ENCODE peak calls at places on chromosomes 2 and 18, in ten cellular contexts. One of them, this sample, is unnamed.

GRCh38 chr2:45739796-45740485 is 88.5 kb downstream of the PRKCE start:
- DNase-seq in epithelial cell of proximal tubule: no peak
- DNase-seq in body of pancreas: no peak
- DNase-seq in AG09309: no peak
- DNase-seq in lung: no peak
- DNase-seq in Peyer's patch: no peak
- DNase-seq in prostate gland: no peak
- DNase-seq in A549: no peak
- DNase-seq in WTC11: no peak
- DNase-seq in esophagus muscularis mucosa: no peak
- DNase-seq in this sample: no peak

GRCh38 chr2:42928692-42929576 is 136.6 kb upstream of the HAAO start:
- DNase-seq in epithelial cell of proximal tubule: no peak
- DNase-seq in body of pancreas: peak
- DNase-seq in AG09309: no peak
- DNase-seq in lung: no peak
- DNase-seq in Peyer's patch: peak
- DNase-seq in prostate gland: no peak
- DNase-seq in A549: peak
- DNase-seq in WTC11: peak
- DNase-seq in esophagus muscularis mucosa: no peak
- DNase-seq in this sample: no peak

GRCh38 chr2:217707116-217707742 is 295.6 kb downstream of the TNS1 start:
- DNase-seq in epithelial cell of proximal tubule: no peak
- DNase-seq in body of pancreas: no peak
- DNase-seq in AG09309: no peak
- DNase-seq in lung: no peak
- DNase-seq in Peyer's patch: no peak
- DNase-seq in prostate gland: peak
- DNase-seq in A549: no peak
- DNase-seq in WTC11: no peak
- DNase-seq in esophagus muscularis mucosa: no peak
- DNase-seq in this sample: no peak

GRCh38 chr18:50093366-50093765 is 101.6 kb downstream of the MYO5B start:
- DNase-seq in epithelial cell of proximal tubule: no peak
- DNase-seq in body of pancreas: no peak
- DNase-seq in AG09309: no peak
- DNase-seq in lung: no peak
- DNase-seq in Peyer's patch: no peak
- DNase-seq in prostate gland: no peak
- DNase-seq in A549: no peak
- DNase-seq in WTC11: no peak
- DNase-seq in esophagus muscularis mucosa: no peak
- DNase-seq in this sample: no peak

GRCh38 chr2:186853871-186854435 is 5.0 kb upstream of the ZSWIM2 start:
- DNase-seq in epithelial cell of proximal tubule: no peak
- DNase-seq in body of pancreas: no peak
- DNase-seq in AG09309: no peak
- DNase-seq in lung: no peak
- DNase-seq in Peyer's patch: no peak
- DNase-seq in prostate gland: no peak
- DNase-seq in A549: no peak
- DNase-seq in WTC11: no peak
- DNase-seq in esophagus muscularis mucosa: no peak
- DNase-seq in this sample: no peak

GRCh38 chr18:45518770-45519169 is 96.5 kb upstream of the SLC14A2 start:
- DNase-seq in epithelial cell of proximal tubule: no peak
- DNase-seq in body of pancreas: no peak
- DNase-seq in AG09309: no peak
- DNase-seq in lung: no peak
- DNase-seq in Peyer's patch: no peak
- DNase-seq in prostate gland: no peak
- DNase-seq in A549: no peak
- DNase-seq in WTC11: no peak
- DNase-seq in esophagus muscularis mucosa: no peak
- DNase-seq in this sample: no peak

GRCh38 chr2:63983986-63984605 is 35.1 kb downstream of the VPS54 start:
- DNase-seq in epithelial cell of proximal tubule: no peak
- DNase-seq in body of pancreas: no peak
- DNase-seq in AG09309: no peak
- DNase-seq in lung: no peak
- DNase-seq in Peyer's patch: no peak
- DNase-seq in prostate gland: no peak
- DNase-seq in A549: peak
- DNase-seq in WTC11: no peak
- DNase-seq in esophagus muscularis mucosa: no peak
- DNase-seq in this sample: no peak

GRCh38 chr2:112110966-112111365 is 27.2 kb upstream of the FBLN7 start:
- DNase-seq in epithelial cell of proximal tubule: no peak
- DNase-seq in body of pancreas: no peak
- DNase-seq in AG09309: no peak
- DNase-seq in lung: no peak
- DNase-seq in Peyer's patch: no peak
- DNase-seq in prostate gland: no peak
- DNase-seq in A549: no peak
- DNase-seq in WTC11: no peak
- DNase-seq in esophagus muscularis mucosa: no peak
- DNase-seq in this sample: no peak

GRCh38 chr2:208781166-208781565 is 374.6 kb downstream of the PTH2R start:
- DNase-seq in epithelial cell of proximal tubule: no peak
- DNase-seq in body of pancreas: no peak
- DNase-seq in AG09309: no peak
- DNase-seq in lung: no peak
- DNase-seq in Peyer's patch: no peak
- DNase-seq in prostate gland: no peak
- DNase-seq in A549: no peak
- DNase-seq in WTC11: no peak
- DNase-seq in esophagus muscularis mucosa: no peak
- DNase-seq in this sample: no peak

GRCh38 chr2:208782097-208782496 is 375.5 kb downstream of the PTH2R start:
- DNase-seq in epithelial cell of proximal tubule: no peak
- DNase-seq in body of pancreas: no peak
- DNase-seq in AG09309: no peak
- DNase-seq in lung: no peak
- DNase-seq in Peyer's patch: no peak
- DNase-seq in prostate gland: no peak
- DNase-seq in A549: no peak
- DNase-seq in WTC11: no peak
- DNase-seq in esophagus muscularis mucosa: no peak
- DNase-seq in this sample: no peak

GRCh38 chr2:208783184-208783583 is 376.6 kb downstream of the PTH2R start:
- DNase-seq in epithelial cell of proximal tubule: peak
- DNase-seq in body of pancreas: no peak
- DNase-seq in AG09309: no peak
- DNase-seq in lung: no peak
- DNase-seq in Peyer's patch: no peak
- DNase-seq in prostate gland: no peak
- DNase-seq in A549: no peak
- DNase-seq in WTC11: no peak
- DNase-seq in esophagus muscularis mucosa: no peak
- DNase-seq in this sample: no peak
- TF ChIP-seq CTCF in epithelial cell of proximal tubule: peak
- TF ChIP-seq CTCF in body of pancreas: no peak
- TF ChIP-seq CTCF in AG09309: no peak
- TF ChIP-seq CTCF in lung: no peak
- TF ChIP-seq CTCF in Peyer's patch: peak
- TF ChIP-seq CTCF in prostate gland: no peak
- TF ChIP-seq CTCF in A549: no peak
- TF ChIP-seq CTCF in WTC11: no peak
- TF ChIP-seq CTCF in esophagus muscularis mucosa: no peak
- TF ChIP-seq CTCF in this sample: peak

GRCh38 chr2:174680221-174680620 is 82.6 kb upstream of the WIPF1 start:
- DNase-seq in epithelial cell of proximal tubule: no peak
- DNase-seq in body of pancreas: no peak
- DNase-seq in AG09309: no peak
- DNase-seq in lung: no peak
- DNase-seq in Peyer's patch: no peak
- DNase-seq in prostate gland: no peak
- DNase-seq in A549: no peak
- DNase-seq in WTC11: no peak
- DNase-seq in esophagus muscularis mucosa: no peak
- DNase-seq in this sample: no peak

GRCh38 chr2:174683392-174683759 is 80.9 kb downstream of the CHRNA1 start:
- DNase-seq in epithelial cell of proximal tubule: no peak
- DNase-seq in body of pancreas: no peak
- DNase-seq in AG09309: no peak
- DNase-seq in lung: no peak
- DNase-seq in Peyer's patch: no peak
- DNase-seq in prostate gland: no peak
- DNase-seq in A549: peak
- DNase-seq in WTC11: no peak
- DNase-seq in esophagus muscularis mucosa: no peak
- DNase-seq in this sample: peak

GRCh38 chr2:174681983-174682577 is 82.2 kb downstream of the CHRNA1 start:
- DNase-seq in epithelial cell of proximal tubule: no peak
- DNase-seq in body of pancreas: peak
- DNase-seq in AG09309: no peak
- DNase-seq in lung: no peak
- DNase-seq in Peyer's patch: peak
- DNase-seq in prostate gland: no peak
- DNase-seq in A549: peak
- DNase-seq in WTC11: peak
- DNase-seq in esophagus muscularis mucosa: no peak
- DNase-seq in this sample: peak

GRCh38 chr2:174681099-174681982 is 82.9 kb downstream of the CHRNA1 start:
- DNase-seq in epithelial cell of proximal tubule: no peak
- DNase-seq in body of pancreas: no peak
- DNase-seq in AG09309: no peak
- DNase-seq in lung: no peak
- DNase-seq in Peyer's patch: no peak
- DNase-seq in prostate gland: no peak
- DNase-seq in A549: peak
- DNase-seq in WTC11: no peak
- DNase-seq in esophagus muscularis mucosa: no peak
- DNase-seq in this sample: no peak

DNA sequence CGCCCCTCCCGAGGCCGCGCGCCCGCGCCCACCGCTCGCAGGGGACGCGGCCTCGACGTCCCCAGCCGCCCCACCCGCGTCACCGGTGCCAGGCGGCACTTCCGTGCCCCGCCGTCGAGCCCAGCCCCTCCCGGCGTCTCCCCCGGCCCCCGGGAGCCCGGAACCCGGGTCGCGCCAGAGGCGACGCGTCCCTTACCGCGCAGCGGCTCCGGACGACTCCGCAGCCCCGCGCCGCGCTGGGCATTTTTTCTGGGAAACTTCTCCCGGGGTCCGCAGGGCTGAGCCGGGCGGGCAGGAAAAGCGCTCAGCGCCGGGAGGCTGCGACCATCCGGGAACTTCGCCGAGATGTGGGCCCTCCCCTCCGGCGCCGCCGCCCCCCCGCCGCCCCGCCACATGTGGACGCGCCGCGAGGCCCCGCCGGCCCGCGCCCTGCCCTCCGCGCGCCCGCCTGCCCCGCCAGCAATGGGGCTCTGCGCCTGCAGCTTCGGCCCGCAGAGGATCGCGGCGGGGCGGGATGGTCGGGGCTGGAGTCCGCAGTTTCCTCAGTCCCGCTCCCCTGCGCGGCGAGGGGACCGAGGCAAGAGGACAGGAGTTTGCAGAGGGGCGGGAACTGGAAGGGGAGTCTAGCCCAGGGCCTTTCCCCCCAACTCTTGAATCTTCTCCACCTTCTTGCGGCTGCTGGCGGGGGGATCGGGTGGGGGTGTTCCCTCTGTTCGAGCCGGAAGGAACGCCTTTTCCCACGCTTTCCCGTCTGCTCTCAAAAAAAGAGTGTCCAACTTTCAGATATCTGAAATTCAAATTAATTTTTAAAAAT is 81.5 kb downstream of the CHRNA1 start:
- DNase-seq in epithelial cell of proximal tubule: no peak
- DNase-seq in body of pancreas: peak
- DNase-seq in AG09309: no peak
- DNase-seq in lung: peak
- DNase-seq in Peyer's patch: peak
- DNase-seq in prostate gland: peak
- DNase-seq in A549: peak
- DNase-seq in WTC11: peak
- DNase-seq in esophagus muscularis mucosa: no peak
- DNase-seq in this sample: peak
- TF ChIP-seq CTCF in epithelial cell of proximal tubule: no peak
- TF ChIP-seq CTCF in body of pancreas: no peak
- TF ChIP-seq CTCF in AG09309: no peak
- TF ChIP-seq CTCF in lung: no peak
- TF ChIP-seq CTCF in Peyer's patch: no peak
- TF ChIP-seq CTCF in prostate gland: no peak
- TF ChIP-seq CTCF in A549: no peak
- TF ChIP-seq CTCF in WTC11: no peak
- TF ChIP-seq CTCF in esophagus muscularis mucosa: no peak
- TF ChIP-seq CTCF in this sample: no peak

GRCh38 chr2:199851886-199852285 is 894 bp upstream of the FTCDNL1 start:
- DNase-seq in epithelial cell of proximal tubule: no peak
- DNase-seq in body of pancreas: no peak
- DNase-seq in AG09309: no peak
- DNase-seq in lung: no peak
- DNase-seq in Peyer's patch: no peak
- DNase-seq in prostate gland: no peak
- DNase-seq in A549: no peak
- DNase-seq in WTC11: no peak
- DNase-seq in esophagus muscularis mucosa: no peak
- DNase-seq in this sample: no peak

GRCh38 chr2:199851499-199851816 is 466 bp upstream of the FTCDNL1 start:
- DNase-seq in epithelial cell of proximal tubule: no peak
- DNase-seq in body of pancreas: no peak
- DNase-seq in AG09309: no peak
- DNase-seq in lung: no peak
- DNase-seq in Peyer's patch: no peak
- DNase-seq in prostate gland: no peak
- DNase-seq in A549: no peak
- DNase-seq in WTC11: no peak
- DNase-seq in esophagus muscularis mucosa: no peak
- DNase-seq in this sample: no peak

GRCh38 chr2:199848323-199848722 is 2.7 kb downstream of the FTCDNL1 start:
- DNase-seq in epithelial cell of proximal tubule: no peak
- DNase-seq in body of pancreas: no peak
- DNase-seq in AG09309: no peak
- DNase-seq in lung: no peak
- DNase-seq in Peyer's patch: no peak
- DNase-seq in prostate gland: no peak
- DNase-seq in A549: no peak
- DNase-seq in WTC11: no peak
- DNase-seq in esophagus muscularis mucosa: no peak
- DNase-seq in this sample: no peak

GRCh38 chr2:199850718-199851498 is at the start of gene FTCDNL1:
- DNase-seq in epithelial cell of proximal tubule: peak
- DNase-seq in body of pancreas: peak
- DNase-seq in AG09309: no peak
- DNase-seq in lung: peak
- DNase-seq in Peyer's patch: peak
- DNase-seq in prostate gland: peak
- DNase-seq in A549: peak
- DNase-seq in WTC11: peak
- DNase-seq in esophagus muscularis mucosa: no peak
- DNase-seq in this sample: peak

GRCh38 chr2:199850250-199850717 is 708 bp downstream of the FTCDNL1 start:
- DNase-seq in epithelial cell of proximal tubule: no peak
- DNase-seq in body of pancreas: no peak
- DNase-seq in AG09309: no peak
- DNase-seq in lung: no peak
- DNase-seq in Peyer's patch: no peak
- DNase-seq in prostate gland: no peak
- DNase-seq in A549: no peak
- DNase-seq in WTC11: no peak
- DNase-seq in esophagus muscularis mucosa: no peak
- DNase-seq in this sample: no peak
- TF ChIP-seq CTCF in epithelial cell of proximal tubule: no peak
- TF ChIP-seq CTCF in body of pancreas: no peak
- TF ChIP-seq CTCF in AG09309: no peak
- TF ChIP-seq CTCF in lung: no peak
- TF ChIP-seq CTCF in Peyer's patch: no peak
- TF ChIP-seq CTCF in prostate gland: no peak
- TF ChIP-seq CTCF in A549: no peak
- TF ChIP-seq CTCF in WTC11: no peak
- TF ChIP-seq CTCF in esophagus muscularis mucosa: no peak
- TF ChIP-seq CTCF in this sample: no peak

GRCh38 chr2:23788100-23788499 is 138.8 kb downstream of the ATAD2B start:
- DNase-seq in epithelial cell of proximal tubule: no peak
- DNase-seq in body of pancreas: no peak
- DNase-seq in AG09309: no peak
- DNase-seq in lung: no peak
- DNase-seq in Peyer's patch: no peak
- DNase-seq in prostate gland: no peak
- DNase-seq in A549: no peak
- DNase-seq in WTC11: no peak
- DNase-seq in esophagus muscularis mucosa: no peak
- DNase-seq in this sample: peak
- TF ChIP-seq CTCF in epithelial cell of proximal tubule: no peak
- TF ChIP-seq CTCF in body of pancreas: no peak
- TF ChIP-seq CTCF in AG09309: no peak
- TF ChIP-seq CTCF in lung: no peak
- TF ChIP-seq CTCF in Peyer's patch: peak
- TF ChIP-seq CTCF in prostate gland: no peak
- TF ChIP-seq CTCF in A549: no peak
- TF ChIP-seq CTCF in WTC11: no peak
- TF ChIP-seq CTCF in esophagus muscularis mucosa: no peak
- TF ChIP-seq CTCF in this sample: no peak

This sample was measured in GM13977.